ENCODE peak calls at places on chromosomes 3 and 15, in four cellular contexts. U is GM10248, X is B cell, K is osteoblast. L is an unnamed sample.

GRCh38 chr3:23567917-23568316 is 237.8 kb upstream of the UBE2E1 start:
- DNase-seq in U (no peak), X (no peak), K (peak), L (no peak)

GRCh38 chr3:101036213-101036618 is 43.0 kb upstream of the ABI3BP start:
- DNase-seq in U (no peak), X (no peak), K (peak), L (no peak)

GRCh38 chr3:7953449-7954015 is 548.1 kb upstream of the LMCD1 start:
- DNase-seq in U (no peak), X (no peak), K (no peak), L (no peak)

GRCh38 chr3:177471733-177472480 is 274.6 kb upstream of the TBL1XR1 start:
- DNase-seq in U (no peak), X (no peak), K (no peak), L (no peak)

GRCh38 chr3:126156468-126156867 is 23.9 kb downstream of the ALDH1L1 start:
- DNase-seq in U (peak), X (no peak), K (peak), L (peak)

GRCh38 chr3:38150780-38151528 is 12.5 kb downstream of the MYD88 start:
- DNase-seq in U (no peak), X (no peak), K (no peak), L (no peak)

GRCh38 chr15:83153288-83153687 is 45.8 kb downstream of the TM6SF1 start:
- DNase-seq in U (no peak), X (no peak), K (peak), L (no peak)

GRCh38 chr3:159604151-159604581 is 384.5 kb upstream of the IL12A start:
- DNase-seq in U (no peak), X (no peak), K (no peak), L (no peak)

GRCh38 chr15:90221251-90221900 is 12.4 kb downstream of the CIB1 start:
- DNase-seq in U (peak), X (no peak), K (peak), L (peak)

GRCh38 chr3:15305366-15305844 is 27.0 kb downstream of the SH3BP5 start:
- DNase-seq in U (no peak), X (no peak), K (no peak), L (no peak)

GRCh38 chr3:127587876-127588275 is 2.7 kb downstream of the TPRA1 start:
- DNase-seq in U (no peak), X (no peak), K (peak), L (no peak)

GRCh38 chr3:13651057-13651400 is 102.1 kb downstream of the FBLN2 start:
- DNase-seq in U (no peak), X (no peak), K (peak), L (no peak)

GRCh38 chr3:13651775-13652428 is 103.0 kb downstream of the FBLN2 start:
- DNase-seq in U (no peak), X (no peak), K (no peak), L (no peak)

GRCh38 chr3:13648744-13649096 is 99.8 kb downstream of the FBLN2 start:
- DNase-seq in U (no peak), X (no peak), K (peak), L (no peak)

GRCh38 chr3:13648060-13648743 is 99.3 kb downstream of the FBLN2 start:
- DNase-seq in U (peak), X (peak), K (peak), L (peak)

GRCh38 chr3:13650210-13651056 is 101.5 kb downstream of the FBLN2 start:
- DNase-seq in U (peak), X (peak), K (peak), L (peak)
- TF ChIP-seq CTCF in U (peak), X (peak), K (peak), L (peak)

GRCh38 chr15:32823750-32824149 is 105.9 kb downstream of the GREM1 start:
- DNase-seq in U (no peak), X (no peak), K (no peak), L (no peak)

GRCh38 chr15:32826685-32827084 is 108.9 kb downstream of the GREM1 start:
- DNase-seq in U (no peak), X (no peak), K (no peak), L (no peak)

GRCh38 chr15:32825219-32825618 is 107.4 kb downstream of the GREM1 start:
- DNase-seq in U (no peak), X (no peak), K (peak), L (no peak)

GRCh38 chr15:32822739-32823138 is 104.9 kb downstream of the GREM1 start:
- DNase-seq in U (no peak), X (no peak), K (no peak), L (no peak)

GRCh38 chr15:32824777-32825176 is 107.0 kb downstream of the GREM1 start:
- DNase-seq in U (no peak), X (no peak), K (peak), L (no peak)
- TF ChIP-seq CTCF in U (no peak), X (no peak), K (no peak), L (no peak)

GRCh38 chr3:153809097-153809496 is 312.1 kb upstream of the ARHGEF26 start:
- DNase-seq in U (no peak), X (no peak), K (no peak), L (no peak)
- TF ChIP-seq CTCF in U (no peak), X (no peak), K (no peak), L (no peak)

GRCh38 chr3:144770813-144771400 is 799.3 kb downstream of the DIPK2A start:
- DNase-seq in U (no peak), X (no peak), K (no peak), L (no peak)
- TF ChIP-seq CTCF in U (peak), X (no peak), K (peak), L (peak)

L was measured in GM13976.